ENCODE peak calls at places on chromosomes 7 and 10, in five cellular contexts. S is pons, V is NCI-H345, W is NCI-H2107, I is spleen. D is an unnamed sample.
A peak's percentile ranks its signal among the peaks of the same experiment; 100 is the strongest.

GRCh38 chr10:63236113-63236935 is 103.2 kb downstream of the NRBF2 start:
- DNase-seq in S (peak; percentile 43), V (no peak), W (no peak), I (no peak), D (no peak)

GRCh38 chr7:108528183-108528712 is 2.3 kb upstream of the PNPLA8 start:
- DNase-seq in S (no peak), V (no peak), W (peak; percentile 15), I (no peak), D (no peak)

GRCh38 chr7:116252249-116252648 is 41.9 kb downstream of the TES start:
- DNase-seq in S (no peak), V (no peak), W (no peak), I (no peak), D (no peak)

GRCh38 chr7:116159711-116160110 is 50.6 kb upstream of the TES start:
- DNase-seq in S (no peak), V (no peak), W (no peak), I (no peak), D (no peak)

GRCh38 chr10:133343557-133343956 is 3.6 kb upstream of the PRAP1 start:
- DNase-seq in S (no peak), V (no peak), W (no peak), I (no peak), D (no peak)

GRCh38 chr10:116271593-116272496 is 1.2 kb downstream of the GFRA1 start:
- DNase-seq in S (no peak), V (no peak), W (no peak), I (no peak), D (no peak)

GRCh38 chr10:105644978-105645377 is 1003.9 kb downstream of the SORCS3 start:
- DNase-seq in S (no peak), V (no peak), W (no peak), I (no peak), D (no peak)

GRCh38 chr7:130334274-130334673 is 10.3 kb upstream of the CPA5 start:
- DNase-seq in S (no peak), V (no peak), W (no peak), I (no peak), D (no peak)

GRCh38 chr10:78772986-78773530 is 295.7 kb upstream of the ZMIZ1 start:
- DNase-seq in S (no peak), V (no peak), W (no peak), I (no peak), D (no peak)

GRCh38 chr10:31187182-31187581 is 131.8 kb upstream of the ZEB1 start:
- DNase-seq in S (no peak), V (no peak), W (no peak), I (no peak), D (no peak)

GRCh38 chr7:41886257-41886905 is 183.5 kb upstream of the INHBA start:
- DNase-seq in S (no peak), V (no peak), W (no peak), I (no peak), D (no peak)

GRCh38 chr10:73493781-73494180 is 2.0 kb downstream of the PPP3CB start:
- DNase-seq in S (no peak), V (no peak), W (no peak), I (no peak), D (no peak)

GRCh38 chr7:30713397-30713796 is 31.1 kb upstream of the CRHR2 start:
- DNase-seq in S (no peak), V (no peak), W (no peak), I (peak; percentile 20), D (no peak)

GRCh38 chr7:141550694-141551079 is 523 bp upstream of the AGK start:
- DNase-seq in S (no peak), V (peak; percentile 33), W (no peak), I (no peak), D (peak; percentile 21)

GRCh38 chr10:61978965-61979364 is 77.5 kb downstream of the ARID5B start:
- DNase-seq in S (peak; percentile 46), V (no peak), W (no peak), I (no peak), D (no peak)

GRCh38 chr10:33818343-33818742 is 483.9 kb upstream of the NRP1 start:
- DNase-seq in S (no peak), V (no peak), W (no peak), I (no peak), D (no peak)

GRCh38 chr10:17075510-17075909 is 54.1 kb downstream of the CUBN start:
- DNase-seq in S (no peak), V (no peak), W (no peak), I (no peak), D (no peak)

GRCh38 chr7:11133436-11133959 is 159.8 kb downstream of the PHF14 start:
- DNase-seq in S (no peak), V (no peak), W (no peak), I (no peak), D (no peak)

GRCh38 chr7:99000196-99000903 is 122.0 kb downstream of the TRRAP start:
- DNase-seq in S (no peak), V (no peak), W (no peak), I (no peak), D (no peak)

GRCh38 chr7:151699147-151699546 is 177.8 kb downstream of the PRKAG2 start:
- DNase-seq in S (no peak), V (no peak), W (peak; percentile 66), I (no peak), D (no peak)

D was measured in globus pallidus.